ENCODE peak calls at places on chromosome 22, in ten cellular contexts. L is RWPE2; T is CD8-positive, alpha-beta T cell; S is H1; N is coronary artery; Y is neural progenitor cell; Q is fibroblast of villous mesenchyme; I is HFFc6; E is Calu3; X is endothelial cell. U is an unnamed sample.

GRCh38 chr22:22219140-22219996 is 25.2 kb upstream of the VPREB1 start:
- DNase-seq in L (no peak), T (no peak), S (no peak), N (no peak), Y (no peak), Q (no peak), I (no peak), E (no peak), X (no peak), U (no peak)

GRCh38 chr22:50525991-50526848 is 822 bp upstream of the SCO2 start:
- DNase-seq in L (peak), T (peak), S (peak), N (peak), Y (peak), Q (peak), I (peak), E (peak), X (peak), U (no peak)

GRCh38 chr22:29887358-29887757 is 4.4 kb downstream of the MTMR3 start:
- DNase-seq in L (no peak), T (no peak), S (no peak), N (no peak), Y (no peak), Q (no peak), I (no peak), E (no peak), X (no peak), U (no peak)

GRCh38 chr22:27456696-27457503 is 344.7 kb downstream of the MN1 start:
- DNase-seq in L (peak), T (no peak), S (no peak), N (no peak), Y (no peak), Q (peak), I (peak), E (no peak), X (no peak), U (no peak)

GRCh38 chr22:44188986-44189630 is 8.4 kb downstream of the PARVG start:
- DNase-seq in L (no peak), T (no peak), S (no peak), N (no peak), Y (no peak), Q (no peak), I (no peak), E (no peak), X (no peak), U (no peak)

GRCh38 chr22:20844055-20845037 is 14.3 kb downstream of the PI4KA start:
- DNase-seq in L (no peak), T (no peak), S (no peak), N (no peak), Y (no peak), Q (no peak), I (no peak), E (no peak), X (no peak), U (no peak)

GRCh38 chr22:19178065-19178658 is 374 bp downstream of the SLC25A1 start:
- DNase-seq in L (no peak), T (no peak), S (peak), N (peak), Y (peak), Q (no peak), I (no peak), E (peak), X (peak), U (no peak)

GRCh38 chr22:30235687-30236170 is 10.8 kb downstream of the LIF start:
- DNase-seq in L (no peak), T (no peak), S (no peak), N (no peak), Y (no peak), Q (peak), I (peak), E (peak), X (no peak), U (no peak)

GRCh38 chr22:50294319-50294656 is 13.2 kb downstream of the PLXNB2 start:
- DNase-seq in L (no peak), T (no peak), S (no peak), N (no peak), Y (no peak), Q (no peak), I (no peak), E (no peak), X (no peak), U (no peak)

GRCh38 chr22:40603088-40603605 is 33.4 kb downstream of the MRTFA start:
- DNase-seq in L (no peak), T (no peak), S (no peak), N (no peak), Y (no peak), Q (peak), I (peak), E (no peak), X (no peak), U (no peak)

GRCh38 chr22:28014141-28015055 is 95.3 kb upstream of the PITPNB start:
- DNase-seq in L (peak), T (no peak), S (no peak), N (no peak), Y (peak), Q (no peak), I (no peak), E (no peak), X (no peak), U (no peak)

GRCh38 chr22:42294034-42294985 is 23.9 kb upstream of the TCF20 start:
- DNase-seq in L (no peak), T (no peak), S (peak), N (no peak), Y (peak), Q (peak), I (peak), E (peak), X (peak), U (peak)

GRCh38 chr22:20581503-20582170 is 74.2 kb downstream of the MED15 start:
- DNase-seq in L (peak), T (no peak), S (peak), N (no peak), Y (no peak), Q (no peak), I (no peak), E (no peak), X (no peak), U (no peak)

GRCh38 chr22:44411226-44412135 is 86.6 kb downstream of the RTL6 start:
- DNase-seq in L (no peak), T (no peak), S (no peak), N (no peak), Y (no peak), Q (no peak), I (no peak), E (no peak), X (no peak), U (no peak)

GRCh38 chr22:28514314-28514713 is 165.3 kb downstream of the TTC28 start:
- DNase-seq in L (no peak), T (no peak), S (no peak), N (no peak), Y (no peak), Q (no peak), I (no peak), E (no peak), X (no peak), U (no peak)

GRCh38 chr22:20155330-20156041 is 4.6 kb upstream of the CCDC188 start:
- DNase-seq in L (no peak), T (no peak), S (no peak), N (no peak), Y (peak), Q (peak), I (no peak), E (no peak), X (no peak), U (no peak)

GRCh38 chr22:26967282-26967681 is 309.9 kb downstream of the MIAT start:
- DNase-seq in L (no peak), T (no peak), S (no peak), N (no peak), Y (no peak), Q (no peak), I (no peak), E (no peak), X (no peak), U (no peak)

GRCh38 chr22:17919276-17920144 is 104.9 kb downstream of the MICAL3 start:
- DNase-seq in L (no peak), T (no peak), S (no peak), N (no peak), Y (no peak), Q (peak), I (no peak), E (no peak), X (no peak), U (no peak)

GRCh38 chr22:17922925-17923898 is 101.1 kb downstream of the MICAL3 start:
- DNase-seq in L (no peak), T (no peak), S (no peak), N (no peak), Y (no peak), Q (peak), I (peak), E (peak), X (no peak), U (no peak)

GRCh38 chr22:17921871-17922821 is 102.2 kb downstream of the MICAL3 start:
- DNase-seq in L (no peak), T (no peak), S (peak), N (no peak), Y (peak), Q (no peak), I (no peak), E (no peak), X (no peak), U (no peak)

GRCh38 chr22:17920145-17920605 is 104.2 kb downstream of the MICAL3 start:
- DNase-seq in L (no peak), T (no peak), S (no peak), N (no peak), Y (peak), Q (peak), I (no peak), E (peak), X (peak), U (no peak)

GRCh38 chr22:17920992-17921650 is 103.2 kb downstream of the MICAL3 start:
- DNase-seq in L (no peak), T (no peak), S (no peak), N (no peak), Y (no peak), Q (no peak), I (no peak), E (no peak), X (no peak), U (no peak)
- TF ChIP-seq CTCF in L (no peak), T (no peak), S (no peak), N (no peak), Y (no peak), Q (no peak), I (no peak), E (no peak), X (no peak), U (no peak)

DNA sequence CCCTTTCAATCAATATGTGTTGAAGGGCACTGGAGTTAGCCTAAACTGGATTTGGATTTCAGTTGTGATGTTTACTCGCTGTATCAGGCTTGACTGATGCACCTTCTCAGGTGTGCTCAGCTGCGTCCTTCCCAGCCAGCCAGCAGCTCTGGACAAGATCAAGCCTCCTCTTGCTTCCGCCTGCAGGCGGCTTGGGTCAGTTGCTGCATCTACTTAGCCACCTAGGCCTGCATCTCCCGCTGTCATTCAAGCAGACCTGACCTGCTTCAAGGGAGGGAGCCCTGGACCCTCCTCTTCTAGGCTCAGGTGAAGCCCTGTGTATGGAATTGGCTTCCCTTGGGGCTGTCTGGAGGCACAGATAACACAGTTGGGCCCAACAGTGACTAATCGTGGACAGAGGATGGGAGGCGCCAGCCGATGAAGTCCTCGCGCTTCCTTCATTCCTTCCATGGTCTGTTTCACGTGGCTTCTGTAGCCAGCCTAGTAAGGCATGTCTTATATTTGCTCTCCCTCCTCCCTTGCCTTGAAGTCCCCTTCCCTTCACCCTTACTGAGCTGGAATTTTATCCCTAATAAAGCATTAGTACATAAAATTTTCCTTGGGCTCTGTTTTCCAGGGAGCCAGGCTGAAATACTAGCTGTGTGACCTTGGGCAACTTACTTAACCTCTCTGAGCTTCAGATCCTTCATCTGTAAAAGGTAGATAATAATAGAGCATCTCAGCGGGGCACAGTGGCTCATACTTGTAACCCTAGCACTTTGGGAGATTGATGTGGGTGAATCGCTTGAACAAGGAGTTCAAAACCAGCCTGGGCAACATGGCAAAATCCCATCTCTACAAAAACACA is 2.1 kb upstream of the LHFPL7 start:
- DNase-seq in L (no peak), T (no peak), S (no peak), N (no peak), Y (no peak), Q (no peak), I (no peak), E (no peak), X (no peak), U (no peak)
- TF ChIP-seq CTCF in L (no peak), T (no peak), S (peak), N (no peak), Y (no peak), Q (no peak), I (no peak), E (no peak), X (no peak), U (no peak)

DNA sequence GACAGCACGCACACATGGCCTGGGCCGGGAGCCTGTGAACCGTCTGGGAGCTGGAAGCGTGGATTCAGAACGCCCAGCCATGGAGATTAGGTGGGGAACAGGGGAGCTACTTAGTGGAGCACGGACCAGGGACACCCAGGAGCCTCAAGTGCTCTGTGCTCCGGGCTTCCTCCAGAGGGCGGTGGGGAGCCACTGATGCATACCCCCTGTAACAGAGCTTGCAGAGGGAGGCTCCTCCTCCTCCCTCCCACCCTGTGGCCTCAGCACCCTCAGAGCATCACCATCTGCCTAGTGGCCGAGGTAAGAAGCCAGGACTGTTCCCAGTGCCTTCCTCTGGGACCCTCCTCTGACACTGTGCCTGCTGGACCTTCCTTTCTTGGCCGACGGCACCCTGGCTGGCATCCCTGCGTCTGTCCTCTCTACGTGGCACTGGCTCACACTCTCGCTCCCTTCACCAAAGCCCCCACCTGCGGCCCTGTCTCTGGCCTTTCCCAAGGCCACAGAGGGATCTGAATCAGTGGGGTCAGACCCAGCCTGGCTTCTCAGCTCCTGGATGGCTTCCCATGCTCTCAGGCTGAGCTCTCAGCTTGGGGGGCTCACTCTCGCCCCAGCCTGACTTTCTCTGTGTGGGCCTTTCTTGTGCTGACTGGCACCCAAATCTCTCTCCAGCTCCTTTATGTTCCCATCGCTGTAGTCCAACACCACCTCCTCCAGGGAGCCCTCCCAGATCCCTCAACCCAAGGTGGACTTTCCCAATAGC is 780.9 kb downstream of the BRD1 start:
- DNase-seq in L (no peak), T (no peak), S (peak), N (no peak), Y (peak), Q (no peak), I (no peak), E (peak), X (peak), U (no peak)
- TF ChIP-seq CTCF in L (no peak), T (no peak), S (peak), N (no peak), Y (peak), Q (no peak), I (no peak), E (no peak), X (peak), U (peak)

GRCh38 chr22:32951081-32951806 is 106.9 kb downstream of the SYN3 start:
- DNase-seq in L (no peak), T (no peak), S (peak), N (no peak), Y (peak), Q (peak), I (no peak), E (no peak), X (peak), U (no peak)
- TF ChIP-seq CTCF in L (no peak), T (no peak), S (peak), N (no peak), Y (peak), Q (no peak), I (peak), E (no peak), X (peak), U (peak)

GRCh38 chr22:46881373-46882118 is 119.1 kb downstream of the TBC1D22A start:
- DNase-seq in L (no peak), T (no peak), S (no peak), N (no peak), Y (no peak), Q (no peak), I (peak), E (no peak), X (no peak), U (no peak)

GRCh38 chr22:46875089-46875488 is 112.6 kb downstream of the TBC1D22A start:
- DNase-seq in L (no peak), T (no peak), S (no peak), N (no peak), Y (no peak), Q (peak), I (no peak), E (no peak), X (no peak), U (no peak)

GRCh38 chr22:46879083-46879482 is 116.6 kb downstream of the TBC1D22A start:
- DNase-seq in L (no peak), T (no peak), S (no peak), N (no peak), Y (no peak), Q (no peak), I (no peak), E (no peak), X (no peak), U (no peak)

GRCh38 chr22:46876357-46876934 is 114.0 kb downstream of the TBC1D22A start:
- DNase-seq in L (no peak), T (no peak), S (no peak), N (no peak), Y (no peak), Q (no peak), I (no peak), E (no peak), X (no peak), U (no peak)

DNA sequence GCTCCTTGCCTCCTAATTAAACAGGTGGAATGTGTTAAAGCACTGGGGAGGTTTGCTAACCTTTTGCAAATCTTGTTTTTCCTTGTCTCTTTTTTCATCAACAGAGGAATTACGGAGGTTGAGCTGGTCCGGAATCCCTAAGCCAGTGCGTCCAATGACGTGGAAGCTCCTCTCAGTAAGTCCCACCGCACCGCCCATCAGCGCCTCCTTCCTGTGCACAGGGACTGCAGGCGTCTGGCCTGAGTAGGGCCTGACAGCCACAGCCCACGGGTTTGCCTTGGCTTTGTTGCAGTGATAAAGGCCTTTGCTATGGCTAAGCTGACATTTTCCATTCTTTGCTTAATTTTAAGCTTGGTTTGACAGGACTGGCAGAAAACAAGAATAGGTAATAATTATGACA is 116.1 kb downstream of the TBC1D22A start:
- DNase-seq in L (no peak), T (no peak), S (no peak), N (no peak), Y (peak), Q (no peak), I (no peak), E (no peak), X (no peak), U (no peak)
- TF ChIP-seq CTCF in L (no peak), T (no peak), S (peak), N (no peak), Y (no peak), Q (no peak), I (no peak), E (no peak), X (no peak), U (no peak)

DNA sequence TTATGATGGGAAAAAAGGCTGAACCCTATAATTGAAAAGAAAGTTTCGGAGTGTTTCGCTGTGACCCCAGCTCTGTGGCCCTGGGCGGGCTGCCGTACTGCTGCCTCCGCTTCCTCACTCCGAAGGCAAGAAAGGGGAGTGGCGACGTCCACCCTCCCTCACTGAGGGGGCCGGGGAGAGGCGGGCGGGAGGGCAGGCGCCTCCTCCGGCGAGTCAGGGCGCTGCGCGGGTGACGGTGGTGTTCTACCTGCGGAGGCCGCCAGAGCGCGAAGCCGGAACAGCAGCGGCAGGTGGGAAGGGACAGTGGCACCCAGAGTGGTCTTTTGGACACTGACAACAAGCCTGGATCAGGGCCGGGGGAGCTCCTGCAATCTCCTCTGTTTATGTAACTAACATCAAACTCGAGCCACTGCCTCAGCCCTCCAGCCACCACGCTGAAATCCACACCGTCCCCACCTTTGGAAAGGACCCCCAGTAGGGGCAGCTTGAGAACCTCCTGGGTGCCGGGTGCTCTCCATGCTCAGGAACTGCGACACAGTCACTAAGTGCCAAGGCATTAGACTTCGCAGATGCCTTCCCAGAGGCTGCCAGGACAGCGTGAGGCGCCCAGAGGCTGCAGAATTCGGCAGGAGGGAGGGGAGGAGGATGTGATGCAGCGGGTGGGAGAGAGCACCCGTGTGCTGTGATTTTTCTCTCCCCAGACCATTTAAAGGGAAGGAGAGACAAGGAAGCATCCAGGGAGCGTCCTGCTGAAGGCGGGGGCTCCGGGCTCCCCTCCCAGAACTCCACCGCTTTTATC is 25.5 kb downstream of the BID start:
- DNase-seq in L (no peak), T (no peak), S (peak), N (no peak), Y (peak), Q (peak), I (no peak), E (no peak), X (peak), U (no peak)
- TF ChIP-seq CTCF in L (no peak), T (no peak), S (peak), N (no peak), Y (peak), Q (peak), I (no peak), E (no peak), X (peak), U (peak)